ENCODE peak calls at places on chromosomes 11 and 22, in nine cellular contexts. R, F, Y, C, G, B, E, D and O are unnamed samples.

GRCh38 chr11:62502030-62502730 is 44.4 kb downstream of the AHNAK start:
- DNase-seq in R (no peak), G (no peak), F (no peak), B (no peak), C (no peak), E (no peak), D (no peak), Y (no peak), O (no peak)

GRCh38 chr11:99260696-99261095 is 239.9 kb downstream of the CNTN5 start:
- DNase-seq in R (no peak), D (no peak), F (no peak), G (no peak), Y (no peak), B (no peak), E (no peak), C (no peak), O (no peak)

GRCh38 chr22:40791241-40791640 is 27.9 kb downstream of the SLC25A17 start:
- DNase-seq in F (peak), R (no peak), D (no peak), C (no peak), Y (no peak), E (no peak), B (no peak), G (no peak), O (no peak)

GRCh38 chr11:313787-314547 is at the start of gene IFITM1:
- DNase-seq in B (peak), G (no peak), R (peak), D (no peak), E (no peak), Y (no peak), C (no peak), F (peak), O (no peak)

GRCh38 chr22:41746563-41747400 is 47.5 kb downstream of the MEI1 start:
- DNase-seq in E (peak), C (peak), R (peak), D (peak), G (peak), B (peak), F (peak), Y (peak), O (peak)

GRCh38 chr11:11073996-11074395 is 216.1 kb upstream of the ZBED5 start:
- DNase-seq in D (no peak), E (no peak), B (no peak), F (no peak), C (no peak), G (no peak), Y (no peak), R (no peak), O (no peak)

GRCh38 chr11:16669799-16670415 is 68.5 kb upstream of the C11orf58 start:
- DNase-seq in D (peak), C (no peak), Y (no peak), B (no peak), R (peak), G (no peak), E (no peak), F (peak), O (no peak)

GRCh38 chr11:119356349-119357031 is 10.0 kb upstream of the MFRP start:
- DNase-seq in R (peak), C (peak), D (no peak), Y (no peak), E (no peak), B (peak), G (peak), F (no peak), O (no peak)

GRCh38 chr11:121499405-121499804 is 46.6 kb upstream of the SORL1-AS1 start:
- DNase-seq in C (no peak), B (no peak), F (no peak), D (no peak), E (no peak), G (no peak), R (peak), Y (no peak), O (no peak)

GRCh38 chr11:128697645-128698174 is 3.8 kb downstream of the FLI1 start:
- DNase-seq in G (no peak), D (no peak), E (no peak), B (no peak), Y (no peak), F (no peak), C (no peak), R (no peak), O (no peak)
- H3K4me3 ChIP-seq in G (no peak), D (no peak), E (no peak), B (no peak), Y (no peak), F (no peak), C (peak), R (no peak), O (no peak)

DNA sequence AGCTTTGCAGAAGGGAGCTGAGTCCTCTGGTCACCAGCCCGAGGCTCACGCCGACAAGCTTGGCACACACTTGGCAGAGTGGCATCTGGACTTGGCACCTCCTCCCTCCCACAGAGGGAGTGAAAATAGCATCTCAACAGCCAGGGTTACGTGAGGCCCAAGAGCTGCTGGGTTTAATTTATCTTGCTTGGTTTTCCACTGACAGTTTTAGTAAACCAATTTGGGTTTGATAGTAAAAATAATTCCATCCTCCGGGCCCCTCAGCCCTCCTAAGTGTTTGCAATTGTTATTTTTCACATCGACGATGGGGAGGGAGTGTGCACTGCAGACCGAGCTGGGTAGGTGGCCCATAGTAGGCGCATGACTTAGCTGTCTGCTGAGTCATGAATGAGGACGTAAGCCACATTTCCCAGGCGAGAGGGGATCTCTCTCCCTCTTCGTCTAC is 107.6 kb upstream of the ASPHD2 start:
- DNase-seq in F (peak), B (no peak), C (no peak), G (no peak), Y (no peak), R (peak), E (no peak), D (no peak), O (no peak)
- TF ChIP-seq CTCF in F (peak), B (no peak), C (no peak), G (no peak), Y (no peak), R (no peak), E (no peak), D (no peak), O (no peak)

GRCh38 chr22:22761606-22761962 is 117.2 kb downstream of the GGTLC2 start:
- DNase-seq in Y (no peak), F (no peak), G (no peak), E (no peak), C (no peak), D (no peak), R (no peak), B (no peak), O (no peak)
- H3K4me3 ChIP-seq in Y (no peak), F (no peak), G (no peak), E (no peak), C (no peak), D (no peak), R (no peak), B (no peak), O (no peak)

GRCh38 chr22:37904572-37905533 is 1.2 kb upstream of the MICALL1 start:
- DNase-seq in R (peak), Y (peak), G (no peak), D (peak), C (no peak), B (no peak), E (peak), F (peak), O (peak)

GRCh38 chr22:37909756-37910155 is 3.7 kb downstream of the MICALL1 start:
- DNase-seq in B (no peak), Y (no peak), D (no peak), G (no peak), R (peak), F (no peak), C (no peak), E (no peak), O (no peak)

GRCh38 chr22:37907036-37907954 is 1.2 kb downstream of the MICALL1 start:
- DNase-seq in E (no peak), F (no peak), Y (no peak), R (peak), C (no peak), D (no peak), G (no peak), B (no peak), O (no peak)

GRCh38 chr22:37906364-37907008 is 389 bp downstream of the MICALL1 start:
- DNase-seq in D (no peak), F (no peak), G (no peak), Y (no peak), E (no peak), B (peak), R (no peak), C (no peak), O (no peak)

GRCh38 chr22:37905534-37906363 is at the start of gene MICALL1:
- DNase-seq in C (peak), G (peak), R (peak), Y (no peak), B (peak), F (no peak), D (no peak), E (no peak), O (no peak)
- TF ChIP-seq CTCF in C (no peak), G (no peak), R (no peak), Y (no peak), B (peak), F (no peak), D (no peak), E (no peak), O (peak)

GRCh38 chr11:33387586-33387985 is 130.4 kb downstream of the HIPK3 start:
- DNase-seq in F (no peak), D (no peak), Y (no peak), E (no peak), G (no peak), B (no peak), R (no peak), C (no peak), O (no peak)
- H3K4me3 ChIP-seq in F (no peak), D (no peak), Y (no peak), E (no peak), G (no peak), B (no peak), R (no peak), C (no peak), O (no peak)

GRCh38 chr11:114296190-114296978 is at the start of gene NNMT:
- DNase-seq in B (no peak), F (peak), D (peak), Y (no peak), R (peak), E (peak), G (peak), C (peak), O (no peak)
- TF ChIP-seq CTCF in B (no peak), F (no peak), D (peak), Y (no peak), R (peak), E (no peak), G (no peak), C (peak), O (no peak)

GRCh38 chr11:86978247-86978646 is 23.1 kb upstream of the FZD4 start:
- DNase-seq in Y (no peak), G (peak), B (no peak), F (no peak), R (peak), C (no peak), E (no peak), D (no peak), O (no peak)
- H3K4me3 ChIP-seq in Y (no peak), G (no peak), B (no peak), F (no peak), R (no peak), C (no peak), E (no peak), D (no peak), O (no peak)

GRCh38 chr11:70414341-70415100 is 16.2 kb downstream of the CTTN start:
- DNase-seq in F (no peak), G (no peak), D (no peak), E (no peak), Y (no peak), B (no peak), R (no peak), C (no peak), O (no peak)

GRCh38 chr11:70413151-70413550 is 14.8 kb downstream of the CTTN start:
- DNase-seq in C (no peak), R (no peak), Y (no peak), D (no peak), E (no peak), B (no peak), F (no peak), G (no peak), O (no peak)

GRCh38 chr11:70416881-70417280 is 18.6 kb downstream of the CTTN start:
- DNase-seq in D (no peak), E (no peak), C (no peak), G (no peak), B (no peak), F (no peak), Y (no peak), R (no peak), O (no peak)

GRCh38 chr11:70415642-70416395 is 17.5 kb downstream of the CTTN start:
- DNase-seq in C (no peak), G (no peak), R (peak), D (no peak), B (no peak), E (no peak), F (peak), Y (no peak), O (no peak)

DNA sequence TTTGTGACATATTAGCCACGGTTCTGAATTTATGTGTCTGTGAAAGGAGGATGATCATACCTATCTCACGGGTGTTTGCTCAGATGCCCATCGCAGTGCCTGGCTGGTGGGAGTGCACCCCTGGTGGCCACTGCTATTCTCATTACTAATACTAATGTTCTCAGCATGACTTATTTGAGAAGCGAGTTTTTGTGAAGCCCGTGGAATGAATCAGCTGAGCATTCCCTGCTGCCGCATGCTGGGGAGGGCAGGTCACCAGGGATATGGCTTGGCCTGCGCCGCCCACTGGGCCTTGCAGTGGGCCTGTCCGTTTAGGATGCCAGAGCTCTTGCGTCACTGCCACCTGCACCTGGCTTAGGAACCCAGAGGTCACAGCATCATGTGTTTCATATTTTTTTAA is 16.8 kb downstream of the CTTN start:
- DNase-seq in B (no peak), C (no peak), R (peak), Y (no peak), F (peak), D (no peak), E (no peak), G (no peak), O (no peak)
- TF ChIP-seq CTCF in B (peak), C (peak), R (peak), Y (no peak), F (peak), D (peak), E (no peak), G (no peak), O (no peak)

GRCh38 chr11:43738600-43739409 is 58.3 kb downstream of the HSD17B12 start:
- DNase-seq in D (no peak), Y (no peak), B (peak), G (no peak), C (no peak), E (no peak), R (peak), F (peak), O (peak)

GRCh38 chr11:43735115-43735514 is 54.6 kb downstream of the HSD17B12 start:
- DNase-seq in R (no peak), E (no peak), D (no peak), B (no peak), C (no peak), Y (no peak), F (no peak), G (no peak), O (no peak)

GRCh38 chr11:43735931-43736330 is 55.4 kb downstream of the HSD17B12 start:
- DNase-seq in R (no peak), C (no peak), E (no peak), D (no peak), Y (no peak), G (no peak), B (no peak), F (peak), O (no peak)

GRCh38 chr11:43737194-43737575 is 56.6 kb downstream of the HSD17B12 start:
- DNase-seq in G (no peak), E (no peak), F (no peak), C (no peak), D (no peak), Y (no peak), R (no peak), B (no peak), O (no peak)

DNA sequence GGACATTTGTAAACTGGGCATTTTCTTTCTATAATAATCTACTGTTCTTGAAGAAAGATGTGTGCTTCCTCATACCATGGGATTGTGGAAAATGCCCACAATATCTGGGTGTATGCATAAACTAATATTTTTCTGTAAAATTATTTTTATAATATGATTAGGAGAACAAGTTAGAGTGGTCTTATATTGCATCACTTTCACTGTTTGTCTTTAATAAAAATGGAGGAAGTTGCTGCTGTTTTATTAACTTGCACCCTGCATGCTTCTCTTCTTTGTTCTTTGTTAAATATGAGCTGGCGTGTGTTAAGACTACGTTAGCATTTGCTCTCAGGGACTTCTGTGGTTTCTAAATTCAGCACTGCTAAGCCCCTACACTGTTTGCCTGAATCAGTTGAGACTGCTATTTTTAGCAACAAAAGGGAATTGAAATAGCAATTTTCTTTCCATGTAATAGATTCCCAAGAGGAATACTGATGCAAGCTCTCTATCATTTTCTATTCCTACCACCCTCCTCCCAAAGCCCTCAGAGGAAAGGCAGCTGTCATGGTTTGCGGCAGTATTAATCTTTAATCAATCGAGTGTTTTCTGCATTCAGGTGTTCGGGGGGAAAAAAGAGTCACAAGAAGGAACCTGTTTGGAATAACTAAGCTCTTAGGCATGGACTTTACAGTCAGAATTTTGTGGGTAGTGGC is 56.1 kb downstream of the HSD17B12 start:
- DNase-seq in G (no peak), E (no peak), B (no peak), C (no peak), Y (no peak), F (no peak), D (no peak), R (peak), O (no peak)
- H3K4me3 ChIP-seq in G (no peak), E (peak), B (no peak), C (peak), Y (no peak), F (no peak), D (no peak), R (no peak), O (no peak)

GRCh38 chr22:48577014-48577690 is 1250.5 kb downstream of the BRD1 start:
- DNase-seq in E (no peak), D (no peak), R (no peak), F (no peak), C (no peak), G (no peak), Y (no peak), B (peak), O (no peak)
- TF ChIP-seq CTCF in E (no peak), D (no peak), R (no peak), F (no peak), C (no peak), G (no peak), Y (no peak), B (no peak), O (peak)